ENCODE peak calls at places on chromosomes 6 and 20, in four cellular contexts. L, T, Y and W are unnamed samples.
A peak's percentile ranks its signal among the peaks of the same experiment; 100 is the strongest.

GRCh38 chr20:49097159-49097558 is 51.0 kb downstream of the CSE1L start:
- DNase-seq in L (no peak), T (no peak), Y (no peak), W (no peak)

GRCh38 chr6:5184878-5185277 is 75.9 kb downstream of the LYRM4 start:
- DNase-seq in L (no peak), T (no peak), Y (no peak), W (no peak)

GRCh38 chr6:3388786-3389185 is 68.1 kb downstream of the SLC22A23 start:
- DNase-seq in L (no peak), T (no peak), Y (no peak), W (no peak)

GRCh38 chr6:44915111-44915510 is 413.0 kb upstream of the RUNX2 start:
- DNase-seq in L (no peak), T (no peak), Y (no peak), W (no peak)

GRCh38 chr6:67766061-67766460 is 869.0 kb upstream of the ADGRB3 start:
- DNase-seq in L (no peak), T (no peak), Y (no peak), W (no peak)

GRCh38 chr6:47103931-47104330 is 61.8 kb upstream of the ADGRF1 start:
- DNase-seq in L (no peak), T (no peak), Y (no peak), W (no peak)

GRCh38 chr20:54229566-54229965 is 21.7 kb downstream of the PFDN4 start:
- DNase-seq in L (no peak), T (no peak), Y (no peak), W (no peak)

GRCh38 chr6:169884158-169884557 is 132.7 kb downstream of the ERMARD start:
- DNase-seq in L (no peak), T (no peak), Y (no peak), W (no peak)

GRCh38 chr20:49591217-49591865 is 23.4 kb upstream of the PTGIS start:
- DNase-seq in L (no peak), T (no peak), Y (no peak), W (no peak)

GRCh38 chr6:31831350-31832215 is 4.0 kb downstream of the HSPA1B start:
- DNase-seq in L (no peak), T (no peak), Y (no peak), W (no peak)

GRCh38 chr6:117483645-117484016 is 1.2 kb downstream of the DCBLD1 start:
- DNase-seq in L (no peak), T (no peak), Y (peak; percentile 65), W (no peak)

GRCh38 chr6:45148711-45149341 is 179.3 kb upstream of the RUNX2 start:
- DNase-seq in L (no peak), T (no peak), Y (peak; percentile 42), W (no peak)

GRCh38 chr20:53918949-53919361 is 151.4 kb downstream of the BCAS1 start:
- DNase-seq in L (no peak), T (no peak), Y (no peak), W (no peak)

GRCh38 chr6:14023855-14024254 is 93.7 kb upstream of the CD83 start:
- DNase-seq in L (no peak), T (no peak), Y (no peak), W (no peak)

GRCh38 chr20:8148501-8148900 is 16.4 kb downstream of the PLCB1 start:
- DNase-seq in L (no peak), T (no peak), Y (no peak), W (no peak)

GRCh38 chr20:723756-724155 is 44.5 kb downstream of the SLC52A3 start:
- DNase-seq in L (no peak), T (no peak), Y (no peak), W (no peak)

GRCh38 chr20:63416631-63417030 is 55.5 kb upstream of the CHRNA4 start:
- DNase-seq in L (no peak), T (no peak), Y (no peak), W (no peak)

GRCh38 chr20:3515379-3516175 is 44.8 kb downstream of the ATRN start:
- DNase-seq in L (no peak), T (no peak), Y (no peak), W (no peak)

GRCh38 chr6:44275749-44276648 is 5.7 kb downstream of the TMEM151B start:
- DNase-seq in L (no peak), T (no peak), Y (no peak), W (no peak)

GRCh38 chr20:14355791-14356190 is 18.4 kb upstream of the FLRT3 start:
- DNase-seq in L (no peak), T (no peak), Y (no peak), W (no peak)

GRCh38 chr20:53642196-53643030 is 48.8 kb upstream of the ZNF217 start:
- DNase-seq in L (no peak), T (peak; percentile 28), Y (peak; percentile 85), W (peak; percentile 17)

GRCh38 chr20:17934141-17934862 is 34.3 kb downstream of the SNX5 start:
- DNase-seq in L (no peak), T (no peak), Y (no peak), W (no peak)

GRCh38 chr20:49169547-49169946 is 18.6 kb downstream of the STAU1 start:
- DNase-seq in L (no peak), T (no peak), Y (no peak), W (no peak)

GRCh38 chr6:105545947-105546710 is 143.2 kb upstream of the PREP start:
- DNase-seq in L (no peak), T (no peak), Y (no peak), W (no peak)

GRCh38 chr6:157974341-157974894 is 7.2 kb upstream of the SYNJ2 start:
- DNase-seq in L (no peak), T (no peak), Y (no peak), W (no peak)

GRCh38 chr6:28081486-28081751 is 1.1 kb downstream of the ZNF165 start:
- DNase-seq in L (no peak), T (no peak), Y (peak; percentile 57), W (no peak)

GRCh38 chr20:23624307-23624706 is 13.4 kb downstream of the CST3 start:
- DNase-seq in L (no peak), T (no peak), Y (no peak), W (no peak)

GRCh38 chr6:48826884-48827701 is 636.0 kb downstream of the MMUT start:
- DNase-seq in L (no peak), T (no peak), Y (no peak), W (no peak)